ENCODE peak calls at places on chromosomes 16 and 17, in ten cellular contexts. X is stomach; R is T-helper 9 cell; T is head of caudate nucleus; J is CD8-positive, alpha-beta memory T cell; Z is NCI-H2227 treated with DMSO at 0.1 percent for 48 hours; F is OCI-LY7; Y is Right ventricle myocardium superior; C is hepatic stellate cell; H is GM03348. A is an unnamed sample.

GRCh38 chr17:9001539-9001938 is 19.8 kb upstream of the NTN1 start:
- DNase-seq in Y (no peak), X (no peak), J (no peak), R (no peak), F (no peak), C (no peak), T (no peak), H (no peak), Z (no peak), A (no peak)

GRCh38 chr17:2672026-2672425 is 39.5 kb downstream of the CLUH start:
- DNase-seq in F (no peak), H (no peak), J (no peak), R (no peak), Y (no peak), X (no peak), Z (no peak), C (no peak), T (no peak), A (no peak)

GRCh38 chr17:16988749-16989229 is 16.9 kb upstream of the TNFRSF13B start:
- DNase-seq in J (no peak), T (peak; percentile 36), Y (no peak), C (peak; percentile 50), X (no peak), Z (no peak), F (no peak), H (no peak), R (no peak), A (no peak)

GRCh38 chr16:9092963-9093477 is 1.6 kb downstream of the HAPSTR1 start:
- DNase-seq in C (no peak), F (peak; percentile 62), X (peak; percentile 55), H (no peak), T (no peak), Z (peak; percentile 35), R (peak; percentile 10), Y (no peak), J (peak; percentile 10), A (no peak)

GRCh38 chr16:50600582-50601283 is 52.5 kb downstream of the NKD1 start:
- DNase-seq in J (no peak), Y (no peak), C (no peak), F (no peak), R (no peak), Z (no peak), T (no peak), H (no peak), X (no peak), A (peak; percentile 39)

GRCh38 chr17:81302861-81303326 is 7.8 kb upstream of the SLC38A10 start:
- DNase-seq in R (no peak), X (no peak), Y (no peak), H (no peak), F (no peak), Z (no peak), C (no peak), J (no peak), T (no peak), A (peak; percentile 53)

GRCh38 chr17:76755285-76755684 is 17.4 kb downstream of the MFSD11 start:
- DNase-seq in Y (no peak), X (no peak), Z (no peak), T (no peak), R (no peak), F (no peak), J (no peak), H (no peak), C (no peak), A (no peak)

GRCh38 chr16:88533381-88533831 is 36.8 kb upstream of the ZC3H18 start:
- DNase-seq in C (no peak), Z (no peak), J (no peak), F (no peak), H (peak; percentile 62), R (no peak), Y (no peak), X (no peak), T (peak; percentile 79), A (no peak)

GRCh38 chr17:73703216-73703615 is 59.0 kb upstream of the SDK2 start:
- DNase-seq in Y (no peak), Z (no peak), X (no peak), H (no peak), J (no peak), R (no peak), T (no peak), F (no peak), C (no peak), A (no peak)

GRCh38 chr16:17446661-17447060 is 24.1 kb downstream of the XYLT1 start:
- DNase-seq in R (no peak), H (no peak), X (no peak), C (no peak), F (no peak), Z (no peak), J (no peak), T (no peak), Y (peak; percentile 47), A (no peak)

GRCh38 chr17:1030684-1031557 is 34.0 kb downstream of the TIMM22 start:
- DNase-seq in F (no peak), C (no peak), T (peak; percentile 66), H (no peak), Z (no peak), X (no peak), R (no peak), Y (peak; percentile 81), J (no peak), A (peak; percentile 86)

GRCh38 chr16:49349446-49350168 is 24.0 kb upstream of the C16orf78 start:
- DNase-seq in J (no peak), Z (no peak), H (no peak), X (no peak), F (no peak), C (no peak), Y (no peak), R (no peak), T (no peak), A (no peak)

GRCh38 chr17:20281860-20282259 is 185.5 kb downstream of the LGALS9B start:
- DNase-seq in X (no peak), F (no peak), R (no peak), Y (peak; percentile 76), J (no peak), T (peak; percentile 76), C (no peak), Z (no peak), H (no peak), A (peak; percentile 75)

GRCh38 chr17:75724016-75725003 is 3.1 kb downstream of the ITGB4 start:
- DNase-seq in F (no peak), Z (no peak), X (no peak), C (no peak), T (no peak), Y (no peak), J (no peak), R (no peak), H (no peak), A (peak; percentile 41)

GRCh38 chr17:78168906-78169793 is 769 bp downstream of the SYNGR2 start:
- DNase-seq in T (peak; percentile 84), R (peak; percentile 65), J (peak; percentile 44), Z (no peak), C (peak; percentile 85), X (peak; percentile 72), H (peak; percentile 82), F (peak; percentile 51), Y (peak; percentile 82), A (no peak)

GRCh38 chr16:22694887-22695382 is 119.0 kb upstream of the HS3ST2 start:
- DNase-seq in X (no peak), T (no peak), R (no peak), Y (no peak), F (no peak), J (no peak), C (peak; percentile 70), H (peak; percentile 92), Z (no peak), A (no peak)

GRCh38 chr16:88798772-88799455 is 4.7 kb upstream of the CDT1 start:
- DNase-seq in F (peak; percentile 83), J (no peak), C (no peak), Y (no peak), X (no peak), T (no peak), H (no peak), R (no peak), Z (no peak), A (no peak)

GRCh38 chr16:84737658-84738057 is 37.9 kb downstream of the USP10 start:
- DNase-seq in J (no peak), Z (no peak), R (no peak), X (peak; percentile 62), T (no peak), F (no peak), Y (peak; percentile 60), C (no peak), H (no peak), A (no peak)

GRCh38 chr17:75345514-75346167 is 56.4 kb upstream of the SLC25A19 start:
- DNase-seq in T (no peak), C (no peak), Z (no peak), F (peak; percentile 98), J (no peak), H (no peak), R (no peak), X (no peak), Y (no peak), A (no peak)

GRCh38 chr16:30921748-30922419 is 1.5 kb upstream of the FBXL19 start:
- DNase-seq in F (peak; percentile 94), R (peak; percentile 88), H (peak; percentile 87), Z (peak; percentile 90), C (peak; percentile 89), X (peak; percentile 90), T (peak; percentile 90), Y (peak; percentile 92), J (peak; percentile 84), A (peak; percentile 92)

GRCh38 chr16:23348579-23349469 is 46.7 kb downstream of the SCNN1B start:
- DNase-seq in Y (no peak), T (no peak), H (no peak), J (no peak), F (no peak), C (no peak), Z (no peak), R (no peak), X (no peak), A (no peak)

GRCh38 chr16:49617016-49617569 is 238.8 kb downstream of the ZNF423 start:
- DNase-seq in R (no peak), X (no peak), J (no peak), C (no peak), H (no peak), Y (no peak), Z (no peak), F (no peak), T (peak; percentile 24), A (no peak)

GRCh38 chr17:69828087-69828486 is 246.9 kb upstream of the KCNJ16 start:
- DNase-seq in F (no peak), J (no peak), C (peak; percentile 61), Y (peak; percentile 40), H (peak; percentile 40), Z (no peak), X (peak; percentile 43), R (no peak), T (no peak), A (no peak)

GRCh38 chr17:74332017-74332650 is 6.1 kb downstream of the KIF19 start:
- DNase-seq in J (no peak), F (peak; percentile 22), Y (no peak), R (no peak), H (no peak), C (no peak), Z (no peak), X (no peak), T (no peak), A (no peak)

GRCh38 chr17:63823659-63824331 is 3.4 kb upstream of the PSMC5 start:
- DNase-seq in H (no peak), Y (no peak), Z (no peak), J (no peak), T (no peak), F (no peak), R (no peak), X (no peak), C (no peak), A (peak; percentile 30)

GRCh38 chr17:75450270-75450669 is 6.2 kb upstream of the TMEM94 start:
- DNase-seq in C (no peak), X (no peak), T (no peak), F (no peak), Z (no peak), Y (no peak), H (no peak), R (no peak), J (no peak), A (no peak)

GRCh38 chr17:81959362-81960129 is 1.4 kb downstream of the NOTUM start:
- DNase-seq in C (peak; percentile 74), F (peak; percentile 83), R (peak; percentile 86), T (peak; percentile 83), H (peak; percentile 89), Y (peak; percentile 87), J (peak; percentile 80), X (peak; percentile 84), Z (peak; percentile 50), A (peak; percentile 92)

GRCh38 chr17:61131555-61131954 is 268.1 kb upstream of the TBX2 start:
- DNase-seq in X (no peak), Z (no peak), C (no peak), Y (no peak), H (no peak), T (no peak), J (no peak), R (no peak), F (no peak), A (no peak)